ENCODE peak calls at places on chromosomes 7 and 10, in nine cellular contexts. V is GM20000, U is H9, G is fibroblast of lung, K is brain microvascular endothelial cell, R is tibial nerve, W is AG09319, N is AG10803, B is heart right ventricle. Y is an unnamed sample.
A peak's percentile ranks its signal among the peaks of the same experiment; 100 is the strongest.

GRCh38 chr7:151115836-151116418 is 29.7 kb downstream of the AGAP3 start:
- DNase-seq in V (peak; percentile 47), U (no peak), B (no peak), G (no peak), R (no peak), W (no peak), N (no peak), K (no peak), Y (peak; percentile 94)

GRCh38 chr7:70042533-70042932 is 444.3 kb downstream of the AUTS2 start:
- DNase-seq in N (peak; percentile 77), G (peak; percentile 56), R (no peak), K (no peak), W (no peak), V (no peak), B (no peak), U (no peak), Y (no peak)

GRCh38 chr7:5488286-5488878 is 64.7 kb upstream of the TNRC18 start:
- DNase-seq in K (no peak), W (no peak), U (no peak), G (no peak), N (no peak), R (no peak), V (no peak), B (no peak), Y (no peak)

GRCh38 chr10:31204090-31204489 is 114.9 kb upstream of the ZEB1 start:
- DNase-seq in V (no peak), B (no peak), R (peak; percentile 40), G (peak; percentile 38), W (no peak), K (peak; percentile 24), N (peak; percentile 27), U (no peak), Y (no peak)

GRCh38 chr7:76294344-76295024 is 8.0 kb upstream of the HSPB1 start:
- DNase-seq in W (no peak), K (peak; percentile 96), N (peak; percentile 95), V (no peak), B (peak; percentile 97), R (peak; percentile 97), G (peak; percentile 97), U (peak; percentile 83), Y (peak; percentile 86)

GRCh38 chr10:86107131-86107530 is 259.5 kb downstream of the GRID1 start:
- DNase-seq in R (no peak), B (no peak), K (no peak), N (no peak), U (no peak), W (no peak), G (no peak), V (no peak), Y (no peak)

GRCh38 chr10:60032723-60033122 is 126.4 kb upstream of the CCDC6 start:
- DNase-seq in W (peak; percentile 5), R (peak; percentile 81), K (peak; percentile 62), B (no peak), N (peak; percentile 41), V (peak; percentile 52), G (peak; percentile 37), U (no peak), Y (peak; percentile 66)

GRCh38 chr7:47516985-47517590 is 64.8 kb downstream of the TNS3 start:
- DNase-seq in R (peak; percentile 53), B (no peak), W (no peak), N (no peak), U (no peak), V (no peak), K (no peak), G (peak; percentile 37), Y (no peak)

GRCh38 chr10:131697461-131698128 is 203.2 kb upstream of the PPP2R2D start:
- DNase-seq in V (no peak), K (no peak), W (no peak), N (no peak), G (no peak), B (no peak), R (no peak), U (peak; percentile 12), Y (no peak)

GRCh38 chr7:40298421-40298820 is 163.6 kb downstream of the SUGCT start:
- DNase-seq in R (no peak), B (no peak), N (peak; percentile 88), G (peak; percentile 99), U (no peak), K (peak; percentile 81), V (no peak), W (no peak), Y (no peak)

GRCh38 chr10:69800665-69801064 is 1.0 kb upstream of the COL13A1 start:
- DNase-seq in G (no peak), B (no peak), U (no peak), K (no peak), R (no peak), W (no peak), N (no peak), V (no peak), Y (no peak)

GRCh38 chr7:41280491-41280890 is 422.4 kb downstream of the INHBA start:
- DNase-seq in U (no peak), G (no peak), N (no peak), V (no peak), K (no peak), R (no peak), B (no peak), W (no peak), Y (no peak)

GRCh38 chr7:140691368-140692045 is 5.0 kb upstream of the NDUFB2 start:
- DNase-seq in V (no peak), K (no peak), R (no peak), N (no peak), U (peak; percentile 57), W (no peak), B (no peak), G (no peak), Y (no peak)

GRCh38 chr10:122475581-122475980 is 14.2 kb downstream of the HTRA1 start:
- DNase-seq in W (no peak), V (no peak), B (no peak), K (no peak), G (peak; percentile 69), R (no peak), U (no peak), N (peak; percentile 46), Y (peak; percentile 34)

GRCh38 chr7:24587853-24588252 is 14.6 kb downstream of the PALS2 start:
- DNase-seq in V (no peak), N (no peak), U (peak; percentile 61), R (no peak), W (no peak), K (no peak), G (no peak), B (no peak), Y (no peak)
- TF ChIP-seq CTCF in V (peak; percentile 17), N (peak; percentile 34), U (peak; percentile 87), R (peak; percentile 30), W (peak; percentile 18), K (peak; percentile 63), G (peak; percentile 36), B (peak; percentile 35), Y (peak; percentile 31)

DNA sequence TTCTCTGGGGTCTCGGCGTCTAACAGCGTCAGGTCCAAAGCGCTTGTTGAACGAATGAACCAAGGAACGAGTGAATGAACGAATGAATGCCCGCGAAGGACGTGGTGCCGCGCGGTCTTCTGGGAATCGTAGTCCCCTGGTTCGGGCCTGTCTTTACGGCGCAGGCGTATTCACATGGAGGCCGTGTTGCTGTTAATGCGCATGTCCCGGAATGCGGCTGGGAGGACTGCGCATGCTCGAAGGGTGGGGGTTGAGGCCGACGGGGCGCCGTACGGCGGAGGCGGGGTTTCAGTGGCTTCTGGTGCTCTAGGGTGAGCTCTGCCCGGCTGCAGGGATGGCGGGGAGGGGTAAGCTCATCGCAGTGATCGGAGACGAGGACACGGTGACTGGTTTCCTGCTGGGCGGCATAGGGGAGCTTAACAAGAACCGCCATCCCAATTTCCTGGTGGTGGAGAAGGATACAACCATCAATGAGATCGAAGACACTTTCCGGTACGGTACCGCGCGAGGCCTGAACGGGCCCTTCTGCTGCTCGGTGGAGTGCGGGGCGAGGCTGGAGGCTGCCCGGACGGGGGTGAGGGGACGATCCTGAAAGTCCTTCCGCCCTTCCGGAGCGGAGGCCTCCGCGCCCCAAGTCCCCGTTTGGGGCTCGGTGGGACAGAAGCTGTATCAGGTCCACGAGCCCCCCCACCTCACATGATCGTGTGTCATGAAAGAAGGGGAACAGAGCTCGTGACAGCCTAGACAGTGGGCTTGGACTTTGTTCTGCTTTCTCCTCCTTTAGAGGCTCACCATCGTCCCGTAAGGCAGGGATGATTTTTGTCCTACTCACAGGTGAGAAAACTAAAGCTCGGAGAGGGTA is at the start of gene ATP6V1F:
- DNase-seq in V (peak; percentile 99), G (peak; percentile 94), W (peak; percentile 93), U (peak; percentile 98), N (peak; percentile 94), R (peak; percentile 96), K (peak; percentile 96), B (peak; percentile 99), Y (peak; percentile 99)
- TF ChIP-seq CTCF in V (no peak), G (no peak), W (no peak), U (no peak), N (peak; percentile 9), R (no peak), K (no peak), B (peak; percentile 10), Y (no peak)

DNA sequence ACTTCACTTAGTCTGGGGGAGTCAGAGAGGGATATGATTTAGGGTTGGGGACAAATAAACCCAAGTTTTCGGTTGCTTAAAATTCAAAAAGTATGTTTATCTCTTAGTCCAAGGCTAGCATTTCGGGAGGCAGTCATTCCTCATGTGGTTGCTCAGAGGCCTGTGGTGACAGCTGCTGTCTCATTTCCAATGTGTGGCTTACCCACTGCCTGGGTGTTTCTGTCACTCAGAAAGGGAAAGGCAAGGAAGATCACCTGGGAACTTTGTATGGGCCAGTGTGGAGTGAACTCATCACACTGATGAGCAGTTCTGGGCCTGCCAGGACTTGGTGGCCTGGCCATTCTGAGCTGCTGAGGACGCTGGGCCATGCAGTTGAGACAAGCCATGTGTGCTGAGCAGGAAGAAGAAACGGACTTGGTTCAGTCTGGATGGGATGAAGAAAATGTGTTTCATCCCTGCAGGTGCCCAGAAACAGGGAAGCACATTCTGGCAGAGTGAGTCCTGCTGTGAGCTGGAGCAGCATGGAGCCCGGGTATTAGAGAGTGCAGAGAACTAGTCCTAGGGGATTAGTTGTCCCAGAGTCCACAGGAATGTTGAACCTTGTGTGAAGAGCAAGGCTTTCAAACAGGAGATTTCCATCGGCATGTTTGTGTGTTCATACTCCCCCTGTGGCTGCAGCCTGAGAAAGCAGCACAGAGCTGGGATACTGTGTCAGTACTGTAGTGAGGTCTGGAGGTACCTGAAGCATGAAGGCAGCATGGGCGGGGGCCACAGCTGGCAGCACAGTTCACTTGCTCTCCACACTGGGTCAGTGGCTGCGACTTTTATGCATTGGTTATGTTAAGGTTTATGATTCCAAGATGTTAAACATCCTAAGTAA is 211.1 kb upstream of the IGFBP3 start:
- DNase-seq in K (no peak), W (peak; percentile 28), N (peak; percentile 25), R (no peak), B (no peak), G (no peak), U (peak; percentile 61), V (no peak), Y (no peak)
- TF ChIP-seq CTCF in K (peak; percentile 52), W (peak; percentile 59), N (peak; percentile 31), R (no peak), B (no peak), G (peak; percentile 26), U (peak; percentile 51), V (no peak), Y (no peak)

DNA sequence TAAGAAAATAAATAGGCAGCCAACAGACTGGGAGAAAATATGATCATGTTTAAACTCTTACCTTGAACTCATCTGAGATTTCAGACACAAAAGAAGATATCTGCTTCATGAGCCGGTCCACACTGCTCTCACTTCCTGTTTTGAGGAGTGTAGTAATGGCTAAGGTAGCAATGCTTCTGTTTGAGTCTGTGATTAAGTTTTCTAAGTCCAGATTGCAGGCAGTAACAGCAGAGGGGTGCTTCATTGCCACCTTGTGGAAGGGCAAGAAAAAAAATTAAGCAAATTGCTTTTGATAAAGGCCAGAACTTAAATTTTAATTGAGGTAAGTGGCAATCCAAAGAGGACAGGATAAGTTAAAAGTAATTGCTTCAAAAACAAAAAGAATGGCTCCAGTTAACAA is 69.1 kb downstream of the MEST start:
- DNase-seq in U (no peak), R (no peak), G (peak; percentile 26), W (no peak), N (peak; percentile 53), V (peak; percentile 62), B (no peak), K (no peak), Y (peak; percentile 26)
- TF ChIP-seq CTCF in U (peak; percentile 45), R (no peak), G (peak; percentile 26), W (peak; percentile 19), N (peak; percentile 56), V (no peak), B (no peak), K (peak; percentile 40), Y (peak; percentile 28)

Y was measured in RWPE1.